ENCODE peak calls at places on chromosomes 5 and 9, in seven cellular contexts. One of them, this sample, is unnamed.

GRCh38 chr9:12818431-12819000 is 43.7 kb downstream of the LURAP1L start:
- DNase-seq in IMR-90: peak
- DNase-seq in tibial nerve: no peak
- DNase-seq in CD4-positive, alpha-beta T cell: no peak
- DNase-seq in osteoblast: peak
- DNase-seq in suprapubic skin: no peak
- DNase-seq in endothelial cell of umbilical vein: no peak
- DNase-seq in this sample: no peak

GRCh38 chr9:2126331-2126789 is 111.2 kb downstream of the SMARCA2 start:
- DNase-seq in IMR-90: peak
- DNase-seq in tibial nerve: no peak
- DNase-seq in CD4-positive, alpha-beta T cell: no peak
- DNase-seq in osteoblast: no peak
- DNase-seq in suprapubic skin: no peak
- DNase-seq in endothelial cell of umbilical vein: no peak
- DNase-seq in this sample: no peak

GRCh38 chr9:3903273-3903672 is 377.5 kb upstream of the RFX3 start:
- DNase-seq in IMR-90: no peak
- DNase-seq in tibial nerve: no peak
- DNase-seq in CD4-positive, alpha-beta T cell: no peak
- DNase-seq in osteoblast: no peak
- DNase-seq in suprapubic skin: no peak
- DNase-seq in endothelial cell of umbilical vein: no peak
- DNase-seq in this sample: no peak

GRCh38 chr9:136779808-136780207 is 11.3 kb upstream of the TMEM141 start:
- DNase-seq in IMR-90: no peak
- DNase-seq in tibial nerve: no peak
- DNase-seq in CD4-positive, alpha-beta T cell: no peak
- DNase-seq in osteoblast: no peak
- DNase-seq in suprapubic skin: no peak
- DNase-seq in endothelial cell of umbilical vein: no peak
- DNase-seq in this sample: no peak

GRCh38 chr9:98253563-98253962 is 1.9 kb downstream of the TBC1D2 start:
- DNase-seq in IMR-90: no peak
- DNase-seq in tibial nerve: no peak
- DNase-seq in CD4-positive, alpha-beta T cell: no peak
- DNase-seq in osteoblast: peak
- DNase-seq in suprapubic skin: no peak
- DNase-seq in endothelial cell of umbilical vein: no peak
- DNase-seq in this sample: peak

GRCh38 chr5:74367931-74368330 is 272.6 kb downstream of the ENC1 start:
- DNase-seq in IMR-90: no peak
- DNase-seq in tibial nerve: no peak
- DNase-seq in CD4-positive, alpha-beta T cell: no peak
- DNase-seq in osteoblast: no peak
- DNase-seq in suprapubic skin: no peak
- DNase-seq in endothelial cell of umbilical vein: no peak
- DNase-seq in this sample: no peak

GRCh38 chr9:125538092-125538473 is 168.9 kb downstream of the MAPKAP1 start:
- DNase-seq in IMR-90: peak
- DNase-seq in tibial nerve: no peak
- DNase-seq in CD4-positive, alpha-beta T cell: no peak
- DNase-seq in osteoblast: no peak
- DNase-seq in suprapubic skin: no peak
- DNase-seq in endothelial cell of umbilical vein: peak
- DNase-seq in this sample: peak

GRCh38 chr5:159510282-159510681 is 180.0 kb upstream of the IL12B start:
- DNase-seq in IMR-90: peak
- DNase-seq in tibial nerve: no peak
- DNase-seq in CD4-positive, alpha-beta T cell: no peak
- DNase-seq in osteoblast: peak
- DNase-seq in suprapubic skin: peak
- DNase-seq in endothelial cell of umbilical vein: no peak
- DNase-seq in this sample: peak

GRCh38 chr5:108727154-108727638 is 20.5 kb upstream of the FER start:
- DNase-seq in IMR-90: peak
- DNase-seq in tibial nerve: no peak
- DNase-seq in CD4-positive, alpha-beta T cell: no peak
- DNase-seq in osteoblast: peak
- DNase-seq in suprapubic skin: no peak
- DNase-seq in endothelial cell of umbilical vein: no peak
- DNase-seq in this sample: peak

GRCh38 chr5:75511435-75512382 is at the start of the genes CERT1 and POLK:
- DNase-seq in IMR-90: peak
- DNase-seq in tibial nerve: peak
- DNase-seq in CD4-positive, alpha-beta T cell: peak
- DNase-seq in osteoblast: peak
- DNase-seq in suprapubic skin: peak
- DNase-seq in endothelial cell of umbilical vein: peak
- DNase-seq in this sample: peak

GRCh38 chr9:35579130-35579529 is 25.9 kb upstream of the TESK1 start:
- DNase-seq in IMR-90: peak
- DNase-seq in tibial nerve: no peak
- DNase-seq in CD4-positive, alpha-beta T cell: no peak
- DNase-seq in osteoblast: no peak
- DNase-seq in suprapubic skin: no peak
- DNase-seq in endothelial cell of umbilical vein: no peak
- DNase-seq in this sample: no peak

GRCh38 chr5:38426493-38426892 is 130.0 kb downstream of the LIFR start:
- DNase-seq in IMR-90: peak
- DNase-seq in tibial nerve: no peak
- DNase-seq in CD4-positive, alpha-beta T cell: no peak
- DNase-seq in osteoblast: no peak
- DNase-seq in suprapubic skin: peak
- DNase-seq in endothelial cell of umbilical vein: no peak
- DNase-seq in this sample: peak

GRCh38 chr5:115096034-115096769 is 73.5 kb downstream of the TRIM36 start:
- DNase-seq in IMR-90: no peak
- DNase-seq in tibial nerve: no peak
- DNase-seq in CD4-positive, alpha-beta T cell: no peak
- DNase-seq in osteoblast: no peak
- DNase-seq in suprapubic skin: no peak
- DNase-seq in endothelial cell of umbilical vein: no peak
- DNase-seq in this sample: no peak

GRCh38 chr9:78026947-78027346 is 4.7 kb downstream of the GNAQ start:
- DNase-seq in IMR-90: peak
- DNase-seq in tibial nerve: no peak
- DNase-seq in CD4-positive, alpha-beta T cell: no peak
- DNase-seq in osteoblast: peak
- DNase-seq in suprapubic skin: no peak
- DNase-seq in endothelial cell of umbilical vein: no peak
- DNase-seq in this sample: peak

GRCh38 chr5:132756542-132756941 is 9.3 kb downstream of the CCNI2 start:
- DNase-seq in IMR-90: no peak
- DNase-seq in tibial nerve: no peak
- DNase-seq in CD4-positive, alpha-beta T cell: no peak
- DNase-seq in osteoblast: no peak
- DNase-seq in suprapubic skin: no peak
- DNase-seq in endothelial cell of umbilical vein: no peak
- DNase-seq in this sample: no peak

GRCh38 chr9:124747065-124747464 is 24.0 kb downstream of the NR6A1 start:
- DNase-seq in IMR-90: no peak
- DNase-seq in tibial nerve: no peak
- DNase-seq in CD4-positive, alpha-beta T cell: no peak
- DNase-seq in osteoblast: no peak
- DNase-seq in suprapubic skin: no peak
- DNase-seq in endothelial cell of umbilical vein: no peak
- DNase-seq in this sample: no peak

GRCh38 chr5:153888781-153889180 is 149.9 kb downstream of the FAM114A2 start:
- DNase-seq in IMR-90: no peak
- DNase-seq in tibial nerve: no peak
- DNase-seq in CD4-positive, alpha-beta T cell: no peak
- DNase-seq in osteoblast: no peak
- DNase-seq in suprapubic skin: no peak
- DNase-seq in endothelial cell of umbilical vein: no peak
- DNase-seq in this sample: no peak
- H3K27ac ChIP-seq in IMR-90: no peak
- H3K27ac ChIP-seq in tibial nerve: no peak
- H3K27ac ChIP-seq in CD4-positive, alpha-beta T cell: no peak
- H3K27ac ChIP-seq in osteoblast: no peak
- H3K27ac ChIP-seq in suprapubic skin: no peak
- H3K27ac ChIP-seq in endothelial cell of umbilical vein: no peak
- H3K27ac ChIP-seq in this sample: no peak

DNA sequence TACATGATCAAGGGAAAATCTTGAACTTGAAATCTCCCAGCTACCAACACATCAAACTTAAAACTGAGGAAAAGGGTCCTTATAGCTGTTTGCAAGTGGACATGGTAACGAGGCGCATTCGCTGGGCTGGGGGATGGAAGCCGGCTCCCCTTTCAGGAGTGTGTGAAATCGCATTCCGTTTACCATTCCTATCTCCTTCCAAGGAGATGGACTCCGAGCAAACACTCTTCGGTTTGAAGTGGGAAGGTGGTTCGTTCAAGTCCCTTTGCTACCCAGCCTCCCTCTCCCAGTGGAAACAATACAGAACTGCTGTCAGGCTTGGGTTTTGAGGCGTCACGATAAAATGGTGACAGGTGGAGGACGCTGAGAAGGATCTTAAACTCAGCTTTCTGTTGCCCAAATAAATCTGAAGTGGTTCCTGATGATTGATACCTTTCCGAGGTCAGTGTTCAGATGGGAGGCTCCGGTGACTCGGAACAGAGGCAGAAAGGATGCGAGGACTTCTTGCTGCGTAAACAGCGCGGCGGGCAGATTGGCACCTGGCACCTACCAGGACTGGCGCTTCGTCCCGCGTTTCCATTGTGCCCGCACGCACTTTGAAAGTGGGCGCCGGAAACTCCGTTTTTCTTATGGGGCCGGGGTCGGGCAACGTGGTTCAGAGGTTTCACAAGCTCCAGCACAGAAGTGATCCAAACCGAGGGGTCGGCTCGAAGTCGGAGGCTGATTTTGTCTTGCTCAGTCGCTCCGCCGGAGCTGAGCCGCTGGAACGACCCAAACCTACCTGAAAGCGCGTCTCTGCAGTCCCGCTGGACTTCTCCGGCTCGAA is 7.0 kb downstream of the MSX2 start:
- DNase-seq in IMR-90: no peak
- DNase-seq in tibial nerve: no peak
- DNase-seq in CD4-positive, alpha-beta T cell: no peak
- DNase-seq in osteoblast: no peak
- DNase-seq in suprapubic skin: no peak
- DNase-seq in endothelial cell of umbilical vein: no peak
- DNase-seq in this sample: no peak
- TF ChIP-seq CTCF in IMR-90: no peak
- TF ChIP-seq CTCF in tibial nerve: no peak
- TF ChIP-seq CTCF in CD4-positive, alpha-beta T cell: no peak
- TF ChIP-seq CTCF in osteoblast: no peak
- TF ChIP-seq CTCF in suprapubic skin: no peak
- TF ChIP-seq CTCF in endothelial cell of umbilical vein: no peak
- TF ChIP-seq CTCF in this sample: no peak

GRCh38 chr9:94611638-94612068 is 18.0 kb upstream of the FBP2 start:
- DNase-seq in IMR-90: no peak
- DNase-seq in tibial nerve: no peak
- DNase-seq in CD4-positive, alpha-beta T cell: no peak
- DNase-seq in osteoblast: no peak
- DNase-seq in suprapubic skin: no peak
- DNase-seq in endothelial cell of umbilical vein: no peak
- DNase-seq in this sample: no peak

GRCh38 chr9:94603259-94603776 is 9.7 kb upstream of the FBP2 start:
- DNase-seq in IMR-90: peak
- DNase-seq in tibial nerve: peak
- DNase-seq in CD4-positive, alpha-beta T cell: peak
- DNase-seq in osteoblast: peak
- DNase-seq in suprapubic skin: no peak
- DNase-seq in endothelial cell of umbilical vein: peak
- DNase-seq in this sample: peak

GRCh38 chr9:94610181-94610591 is 16.6 kb upstream of the FBP2 start:
- DNase-seq in IMR-90: no peak
- DNase-seq in tibial nerve: no peak
- DNase-seq in CD4-positive, alpha-beta T cell: no peak
- DNase-seq in osteoblast: no peak
- DNase-seq in suprapubic skin: no peak
- DNase-seq in endothelial cell of umbilical vein: no peak
- DNase-seq in this sample: no peak

GRCh38 chr9:94606641-94607339 is 13.2 kb upstream of the FBP2 start:
- DNase-seq in IMR-90: no peak
- DNase-seq in tibial nerve: no peak
- DNase-seq in CD4-positive, alpha-beta T cell: no peak
- DNase-seq in osteoblast: no peak
- DNase-seq in suprapubic skin: peak
- DNase-seq in endothelial cell of umbilical vein: no peak
- DNase-seq in this sample: no peak

GRCh38 chr9:94607340-94607695 is 13.7 kb upstream of the FBP2 start:
- DNase-seq in IMR-90: no peak
- DNase-seq in tibial nerve: no peak
- DNase-seq in CD4-positive, alpha-beta T cell: no peak
- DNase-seq in osteoblast: no peak
- DNase-seq in suprapubic skin: peak
- DNase-seq in endothelial cell of umbilical vein: no peak
- DNase-seq in this sample: no peak
- H3K27ac ChIP-seq in IMR-90: no peak
- H3K27ac ChIP-seq in tibial nerve: no peak
- H3K27ac ChIP-seq in CD4-positive, alpha-beta T cell: no peak
- H3K27ac ChIP-seq in osteoblast: no peak
- H3K27ac ChIP-seq in suprapubic skin: no peak
- H3K27ac ChIP-seq in endothelial cell of umbilical vein: no peak
- H3K27ac ChIP-seq in this sample: no peak

GRCh38 chr5:39977231-39977630 is 552.5 kb upstream of the DAB2 start:
- DNase-seq in IMR-90: no peak
- DNase-seq in tibial nerve: no peak
- DNase-seq in CD4-positive, alpha-beta T cell: no peak
- DNase-seq in osteoblast: no peak
- DNase-seq in suprapubic skin: no peak
- DNase-seq in endothelial cell of umbilical vein: no peak
- DNase-seq in this sample: no peak
- TF ChIP-seq CTCF in IMR-90: no peak
- TF ChIP-seq CTCF in tibial nerve: no peak
- TF ChIP-seq CTCF in CD4-positive, alpha-beta T cell: no peak
- TF ChIP-seq CTCF in osteoblast: no peak
- TF ChIP-seq CTCF in suprapubic skin: no peak
- TF ChIP-seq CTCF in endothelial cell of umbilical vein: no peak
- TF ChIP-seq CTCF in this sample: no peak